ENCODE peak calls at places on chromosomes 6 and 20, in eight cellular contexts. W is uterus, J is psoas muscle, E is stomach, U is breast epithelium, F is H9, X is OCI-LY7, H is fibroblast of lung. T is an unnamed sample.

GRCh38 chr6:33632603-33633039 is 11.5 kb downstream of the ITPR3 start:
- DNase-seq in W (no peak), J (peak; percentile 71), E (peak; percentile 45), U (no peak), F (peak; percentile 94), X (peak; percentile 61), H (no peak), T (peak; percentile 30)

GRCh38 chr6:27428966-27429365 is 40.4 kb downstream of the ZNF391 start:
- DNase-seq in W (no peak), J (no peak), E (no peak), U (no peak), F (no peak), X (no peak), H (no peak), T (no peak)

GRCh38 chr6:156731436-156731835 is 45.7 kb upstream of the ARID1B start:
- DNase-seq in W (no peak), J (no peak), E (no peak), U (no peak), F (no peak), X (no peak), H (peak; percentile 74), T (no peak)

GRCh38 chr20:56350842-56351241 is 7.9 kb upstream of the FAM210B start:
- DNase-seq in W (no peak), J (no peak), E (no peak), U (no peak), F (no peak), X (no peak), H (peak; percentile 39), T (no peak)

GRCh38 chr6:35019171-35019570 is 122.0 kb downstream of the TCP11 start:
- DNase-seq in W (no peak), J (no peak), E (no peak), U (no peak), F (no peak), X (no peak), H (no peak), T (no peak)

GRCh38 chr6:82013561-82014275 is 233.8 kb downstream of the IBTK start:
- DNase-seq in W (peak; percentile 17), J (no peak), E (no peak), U (no peak), F (no peak), X (no peak), H (peak; percentile 83), T (no peak)

GRCh38 chr6:131210469-131210868 is 75.2 kb downstream of the AKAP7 start:
- DNase-seq in W (no peak), J (no peak), E (no peak), U (no peak), F (no peak), X (no peak), H (no peak), T (no peak)

GRCh38 chr6:43853066-43853650 is 83.1 kb downstream of the VEGFA start:
- DNase-seq in W (no peak), J (no peak), E (no peak), U (no peak), F (no peak), X (no peak), H (no peak), T (no peak)

GRCh38 chr20:14915356-14915755 is 577.9 kb upstream of the FLRT3 start:
- DNase-seq in W (peak; percentile 22), J (no peak), E (peak; percentile 31), U (no peak), F (no peak), X (no peak), H (no peak), T (no peak)

GRCh38 chr6:100678027-100678426 is 203.1 kb downstream of the ASCC3 start:
- DNase-seq in W (no peak), J (no peak), E (no peak), U (no peak), F (no peak), X (no peak), H (peak; percentile 39), T (no peak)

GRCh38 chr20:32326507-32326851 is 31.7 kb upstream of the ASXL1 start:
- DNase-seq in W (no peak), J (no peak), E (no peak), U (no peak), F (no peak), X (no peak), H (no peak), T (no peak)

GRCh38 chr6:90537723-90538407 is 49.0 kb downstream of the MAP3K7 start:
- DNase-seq in W (no peak), J (no peak), E (no peak), U (no peak), F (no peak), X (peak; percentile 64), H (peak; percentile 2), T (no peak)

GRCh38 chr6:38459291-38459690 is 180.4 kb downstream of the BTBD9 start:
- DNase-seq in W (no peak), J (no peak), E (no peak), U (no peak), F (no peak), X (no peak), H (peak; percentile 53), T (no peak)

GRCh38 chr6:31665501-31666336 is at the start of gene CSNK2B:
- DNase-seq in W (peak; percentile 98), J (peak; percentile 99), E (peak; percentile 99), U (peak; percentile 98), F (peak; percentile 98), X (peak; percentile 98), H (peak; percentile 97), T (peak; percentile 97)

GRCh38 chr6:31666337-31666960 is 569 bp downstream of the CSNK2B start:
- DNase-seq in W (no peak), J (no peak), E (no peak), U (no peak), F (no peak), X (no peak), H (no peak), T (no peak)

GRCh38 chr6:31663087-31663960 is 1.5 kb downstream of the GPANK1 start:
- DNase-seq in W (no peak), J (no peak), E (no peak), U (no peak), F (no peak), X (no peak), H (peak; percentile 34), T (no peak)

GRCh38 chr6:31663961-31664789 is 622 bp downstream of the GPANK1 start:
- DNase-seq in W (peak; percentile 58), J (peak; percentile 72), E (no peak), U (no peak), F (no peak), X (peak; percentile 19), H (peak; percentile 75), T (no peak)

GRCh38 chr6:31664790-31665500 is at the start of gene GPANK1:
- DNase-seq in W (peak; percentile 88), J (peak; percentile 95), E (peak; percentile 94), U (peak; percentile 81), F (peak; percentile 82), X (peak; percentile 95), H (peak; percentile 97), T (peak; percentile 84)
- TF ChIP-seq CTCF in W (no peak), J (no peak), E (no peak), U (no peak), F (no peak), X (peak; percentile 28), H (no peak), T (no peak)

DNA sequence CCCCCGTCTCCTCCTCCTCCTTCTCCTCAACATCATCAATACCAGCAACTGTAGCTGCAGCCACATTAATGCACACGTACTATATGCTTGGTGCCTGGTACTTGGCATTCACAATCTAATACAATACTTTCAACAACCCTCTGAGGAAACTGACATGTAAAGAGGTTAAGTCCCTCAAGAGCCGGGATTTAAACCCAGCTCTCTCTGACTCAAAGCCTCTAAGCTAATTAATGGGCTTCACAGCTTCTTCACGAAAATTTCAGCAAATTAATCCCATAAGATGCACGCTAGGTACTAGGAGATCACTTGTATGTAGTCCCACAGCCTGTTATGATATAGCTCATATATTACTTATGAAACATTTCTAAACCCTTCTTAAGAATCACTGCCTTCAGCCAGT is 73.1 kb upstream of the IPCEF1 start:
- DNase-seq in W (no peak), J (no peak), E (no peak), U (no peak), F (no peak), X (no peak), H (no peak), T (no peak)
- H3K9me3 ChIP-seq in W (no peaks in the 10 kb centered on the region), J (no peaks in the 10 kb centered on the region), E (no peaks in the 10 kb centered on the region), U (no peaks in the 10 kb centered on the region), F (no peaks in the 10 kb centered on the region), X (no peaks in the 10 kb centered on the region), H (no peaks in the 10 kb centered on the region), T (no peaks in the 10 kb centered on the region)

GRCh38 chr6:20182926-20183521 is 29.2 kb downstream of the MBOAT1 start:
- DNase-seq in W (no peak), J (no peak), E (peak; percentile 93), U (peak; percentile 94), F (no peak), X (no peak), H (no peak), T (no peak)
- TF ChIP-seq CTCF in W (no peak), J (no peak), E (no peak), U (peak; percentile 40), F (peak; percentile 31), X (no peak), H (no peak), T (no peak)

GRCh38 chr6:168075787-168076202 is 3.2 kb downstream of the FRMD1 start:
- DNase-seq in W (no peak), J (no peak), E (no peak), U (no peak), F (no peak), X (no peak), H (no peak), T (no peak)
- H3K9me3 ChIP-seq in W (no peaks in the 10 kb centered on the region), J (no peaks in the 10 kb centered on the region), E (no peaks in the 10 kb centered on the region), U (no peaks in the 10 kb centered on the region), F (no peaks in the 10 kb centered on the region), X (no peaks in the 10 kb centered on the region), H (peaks cover 6% of the 10 kb centered on the region), T (no peaks in the 10 kb centered on the region)

DNA sequence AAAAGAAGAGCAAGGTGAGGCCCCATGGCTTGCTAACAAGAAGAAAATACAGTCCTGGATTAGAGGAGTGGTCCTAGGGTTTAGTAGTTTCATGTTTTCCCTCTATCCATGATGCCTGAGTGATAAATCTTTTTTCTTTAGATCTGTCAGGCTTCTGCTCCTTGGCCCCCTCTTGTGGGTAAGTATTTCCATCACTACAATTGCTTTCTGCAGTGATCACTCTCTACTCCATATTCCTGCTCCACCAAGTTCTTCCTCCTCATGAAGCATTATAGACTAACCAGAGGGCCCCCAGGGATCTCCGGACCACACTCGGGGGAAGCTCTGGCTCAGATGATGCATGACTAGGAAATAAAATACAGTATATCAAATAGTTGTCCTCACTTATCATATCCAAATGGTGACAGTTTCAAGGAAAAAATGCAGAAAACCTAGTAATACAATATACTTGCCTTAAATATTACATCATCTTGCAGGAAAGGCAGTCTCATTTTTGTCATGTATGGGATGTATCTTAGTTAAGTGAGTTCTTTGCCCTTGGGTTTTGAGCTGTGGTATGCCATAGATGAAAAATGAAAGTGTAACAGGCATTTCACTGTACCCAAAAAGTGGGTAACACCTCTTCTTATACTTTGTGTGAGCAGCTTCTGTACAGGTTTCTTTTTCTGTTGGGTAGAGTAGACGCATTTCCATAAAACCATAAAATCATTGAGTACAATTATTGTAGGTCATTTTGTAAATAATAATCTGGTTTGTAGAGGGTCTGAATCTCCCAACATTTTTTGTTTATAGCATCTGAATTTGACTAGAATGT is 200.9 kb upstream of the EYA4 start:
- DNase-seq in W (no peak), J (no peak), E (no peak), U (no peak), F (no peak), X (peak; percentile 4), H (peak; percentile 41), T (no peak)
- TF ChIP-seq CTCF in W (no peak), J (peak; percentile 51), E (no peak), U (no peak), F (peak; percentile 70), X (peak; percentile 66), H (peak; percentile 68), T (no peak)

T was measured in CD4-positive, alpha-beta T cell.